ENCODE peak calls at places on chromosomes 7 and 10, in four cellular contexts. R is caudate nucleus, M is tibial artery, H is ovary. Z is an unnamed sample.
A peak's percentile ranks its signal among the peaks of the same experiment; 100 is the strongest.

GRCh38 chr7:119594956-119595355 is 678.0 kb upstream of the KCND2 start:
- DNase-seq in R (no peak), M (no peak), H (no peak), Z (no peak)

GRCh38 chr10:75764974-75765551 is 333.6 kb downstream of the LRMDA start:
- DNase-seq in R (no peak), M (no peak), H (no peak), Z (no peak)

GRCh38 chr10:77737608-77738007 is 100.0 kb upstream of the KCNMA1 start:
- DNase-seq in R (no peak), M (no peak), H (no peak), Z (no peak)

GRCh38 chr7:104113788-104114187 is 94.0 kb downstream of the ORC5 start:
- DNase-seq in R (no peak), M (no peak), H (no peak), Z (no peak)

GRCh38 chr7:534075-534474 is 14.4 kb upstream of the PDGFA start:
- DNase-seq in R (no peak), M (no peak), H (no peak), Z (no peak)

GRCh38 chr10:119417852-119418251 is 124.7 kb downstream of the RGS10 start:
- DNase-seq in R (no peak), M (no peak), H (no peak), Z (no peak)

GRCh38 chr7:4406288-4407058 is 275.6 kb upstream of the FOXK1 start:
- DNase-seq in R (no peak), M (no peak), H (no peak), Z (no peak)

GRCh38 chr10:101779544-101780186 is 3.6 kb downstream of the NPM3 start:
- DNase-seq in R (peak; percentile 28), M (peak; percentile 82), H (peak; percentile 57), Z (no peak)

GRCh38 chr7:30433082-30433481 is 45.5 kb downstream of the NOD1 start:
- DNase-seq in R (no peak), M (peak; percentile 88), H (peak; percentile 37), Z (no peak)

GRCh38 chr10:76382381-76382851 is 951.0 kb downstream of the LRMDA start:
- DNase-seq in R (no peak), M (no peak), H (no peak), Z (no peak)

GRCh38 chr10:32175629-32176028 is 119.4 kb upstream of the KIF5B start:
- DNase-seq in R (no peak), M (no peak), H (no peak), Z (no peak)

GRCh38 chr10:110504111-110504735 is 6.5 kb downstream of the DUSP5 start:
- DNase-seq in R (no peak), M (peak; percentile 70), H (peak; percentile 35), Z (no peak)

GRCh38 chr7:148772297-148773089 is 73.8 kb downstream of the CUL1 start:
- DNase-seq in R (no peak), M (no peak), H (no peak), Z (no peak)

GRCh38 chr7:73681031-73681430 is 2.2 kb downstream of the DNAJC30 start:
- DNase-seq in R (no peak), M (no peak), H (no peak), Z (no peak)

GRCh38 chr10:114767589-114768393 is 53.8 kb upstream of the FHIP2A start:
- DNase-seq in R (no peak), M (no peak), H (peak; percentile 28), Z (no peak)

DNA sequence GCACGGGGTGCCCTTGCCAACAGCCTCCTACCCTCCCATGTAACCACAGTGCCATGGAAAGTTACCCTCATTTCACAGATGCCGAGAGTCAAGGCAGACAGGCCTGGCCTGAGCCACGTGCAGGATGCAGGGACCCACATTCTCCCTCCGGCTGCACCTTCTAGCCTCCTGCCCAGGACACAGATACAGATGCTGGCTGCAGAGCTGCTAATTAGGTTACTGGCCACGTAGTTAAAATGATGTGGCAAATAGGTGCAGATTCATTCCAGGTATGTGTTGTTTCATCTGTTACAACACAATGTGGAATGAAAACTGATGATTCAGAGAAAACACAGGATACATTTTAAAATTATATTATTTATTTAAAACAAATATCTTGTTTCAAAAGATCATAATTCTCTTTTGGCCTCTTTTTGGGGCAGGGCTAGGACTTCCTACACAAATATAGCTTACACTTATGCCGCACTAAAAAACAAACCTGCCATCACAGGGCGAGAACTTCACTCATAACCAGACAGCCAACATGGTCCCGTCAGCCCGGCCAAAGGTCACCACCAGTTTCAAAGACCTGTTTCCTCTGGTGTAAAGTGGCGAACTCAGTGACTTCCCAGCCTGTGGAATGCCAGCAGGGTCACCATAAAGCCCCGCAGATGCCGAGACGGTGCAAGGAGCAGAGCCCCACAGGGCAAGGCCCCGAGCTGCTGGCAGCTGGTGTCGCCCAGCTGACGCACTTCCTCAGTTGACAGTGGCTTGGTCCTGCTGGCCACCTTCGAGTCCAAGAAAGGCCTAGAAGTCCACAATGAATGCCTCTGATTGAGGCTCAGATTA is 83.5 kb downstream of the TNS3 start:
- DNase-seq in R (no peak), M (no peak), H (no peak), Z (no peak)
- H3K27ac ChIP-seq in R (no peak overlapping the region), M (no peak overlapping the region), H (no peak overlapping the region), Z (peak overlapping the region; percentile 39)

GRCh38 chr7:78489851-78490250 is 691.3 kb downstream of the PHTF2 start:
- DNase-seq in R (no peak), M (no peak), H (no peak), Z (no peak)
- H3K27ac ChIP-seq in R (peak overlapping the region; percentile 81), M (peak overlapping the region; percentile 54), H (no peak overlapping the region), Z (no peak overlapping the region)

GRCh38 chr10:106897631-106898161 is 266.8 kb downstream of the SORCS1 start:
- DNase-seq in R (no peak), M (no peak), H (peak; percentile 60), Z (no peak)
- H3K27ac ChIP-seq in R (no peak overlapping the region), M (no peak overlapping the region), H (peak overlapping the region; percentile 33), Z (no peak overlapping the region)

GRCh38 chr10:120455606-120456005 is 1.4 kb upstream of the PLPP4 start:
- DNase-seq in R (no peak), M (no peak), H (no peak), Z (no peak)

GRCh38 chr10:120451968-120452367 is 5.1 kb upstream of the PLPP4 start:
- DNase-seq in R (no peak), M (no peak), H (no peak), Z (no peak)

GRCh38 chr10:120455004-120455403 is 2.0 kb upstream of the PLPP4 start:
- DNase-seq in R (no peak), M (no peak), H (no peak), Z (no peak)

GRCh38 chr10:120453886-120454285 is 3.1 kb upstream of the PLPP4 start:
- DNase-seq in R (no peak), M (no peak), H (no peak), Z (no peak)

DNA sequence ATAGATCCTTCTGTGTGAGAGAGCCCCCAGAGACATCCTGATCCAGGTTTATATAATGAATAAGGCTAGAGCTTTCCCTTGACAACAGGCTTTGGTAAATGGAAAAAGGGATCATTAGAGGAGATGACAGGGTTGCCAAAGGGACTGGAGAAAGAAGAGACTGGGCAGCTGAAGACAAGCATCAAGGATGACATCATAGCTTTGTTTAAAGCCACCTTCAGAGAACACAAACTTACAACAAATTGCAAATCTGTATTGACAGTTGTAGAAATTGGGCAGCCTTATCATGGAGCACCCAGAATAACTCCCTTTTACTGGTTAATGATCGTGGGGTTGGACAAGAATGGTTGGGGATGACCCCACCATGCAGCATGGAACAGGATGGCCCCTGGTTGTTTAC is 3.7 kb upstream of the PLPP4 start:
- DNase-seq in R (no peak), M (no peak), H (no peak), Z (no peak)
- H3K27ac ChIP-seq in R (no peak overlapping the region), M (no peak overlapping the region), H (no peak overlapping the region), Z (no peak overlapping the region)

GRCh38 chr10:122493761-122494160 is 32.4 kb downstream of the HTRA1 start:
- DNase-seq in R (no peak), M (peak; percentile 64), H (no peak), Z (no peak)

GRCh38 chr10:122492955-122493597 is 31.7 kb downstream of the HTRA1 start:
- DNase-seq in R (no peak), M (peak; percentile 68), H (peak; percentile 57), Z (no peak)

GRCh38 chr10:122495406-122496340 is 34.3 kb downstream of the HTRA1 start:
- DNase-seq in R (no peak), M (peak; percentile 88), H (no peak), Z (no peak)

GRCh38 chr10:122494833-122495232 is 33.5 kb downstream of the HTRA1 start:
- DNase-seq in R (no peak), M (peak; percentile 94), H (no peak), Z (peak; percentile 85)

GRCh38 chr10:122494173-122494820 is 32.9 kb downstream of the HTRA1 start:
- DNase-seq in R (no peak), M (peak; percentile 66), H (no peak), Z (no peak)
- H3K27ac ChIP-seq in R (peak overlapping the region; percentile 32), M (peak overlapping the region; percentile 91), H (no peak overlapping the region), Z (peak overlapping the region; percentile 96)

GRCh38 chr10:8544057-8544380 is 489.5 kb downstream of the GATA3 start:
- DNase-seq in R (no peak), M (no peak), H (no peak), Z (no peak)

GRCh38 chr10:8544500-8544899 is 490.0 kb downstream of the GATA3 start:
- DNase-seq in R (no peak), M (no peak), H (no peak), Z (no peak)

GRCh38 chr10:8539056-8539455 is 484.6 kb downstream of the GATA3 start:
- DNase-seq in R (no peak), M (no peak), H (no peak), Z (no peak)

DNA sequence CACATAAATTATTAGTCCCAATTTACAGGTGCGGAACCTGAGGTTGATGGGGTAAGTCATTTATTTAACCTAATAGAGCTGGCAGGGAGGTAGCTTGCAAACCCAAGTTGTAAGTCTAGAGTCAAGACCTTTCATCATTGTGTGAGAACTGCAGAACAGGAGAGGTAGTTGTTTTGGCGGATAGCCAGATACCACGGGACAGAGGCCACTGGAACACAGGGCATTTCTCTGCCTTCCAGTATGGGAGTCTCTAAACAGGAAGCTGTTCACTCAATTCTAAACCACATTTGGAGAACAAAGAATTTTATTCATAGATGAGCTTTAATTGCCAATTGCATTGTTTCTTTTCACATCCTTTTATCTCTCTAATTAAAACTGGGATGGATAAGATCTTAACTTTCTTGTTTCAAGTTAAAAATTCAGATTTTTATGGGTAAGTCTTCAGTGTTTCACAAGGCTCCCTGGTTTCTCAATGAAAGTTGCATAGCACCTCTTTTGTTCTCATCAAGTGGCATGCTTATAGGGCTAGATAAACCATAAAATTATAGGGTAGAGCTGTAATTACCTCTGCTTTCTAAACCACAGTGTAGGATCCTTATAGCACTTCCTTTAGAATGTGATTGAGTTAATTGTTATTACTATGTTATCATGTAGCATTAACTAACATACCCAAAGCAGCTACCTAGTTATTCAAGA is 489.0 kb downstream of the GATA3 start:
- DNase-seq in R (no peak), M (no peak), H (no peak), Z (no peak)
- H3K27ac ChIP-seq in R (no peak overlapping the region), M (no peak overlapping the region), H (no peak overlapping the region), Z (no peak overlapping the region)

DNA sequence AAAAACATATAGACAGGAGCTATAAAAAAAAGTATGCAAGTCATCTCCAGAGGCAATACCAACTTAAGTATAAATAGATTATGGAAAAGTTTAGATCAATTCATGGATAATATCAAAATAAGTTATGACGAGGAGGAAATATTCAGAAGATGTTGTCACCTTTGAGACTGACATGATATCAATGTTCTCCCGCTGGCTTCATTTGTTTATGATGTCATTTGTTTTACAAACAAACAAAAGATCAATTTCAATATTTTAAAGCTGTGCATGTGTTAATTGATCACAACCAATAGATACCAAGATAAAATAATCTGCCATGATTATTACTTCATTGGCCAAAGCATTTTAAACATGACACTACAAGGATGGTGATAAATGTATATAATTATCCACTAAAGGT is 43.5 kb downstream of the SLC16A12 start:
- DNase-seq in R (no peak), M (no peak), H (no peak), Z (no peak)
- H3K27ac ChIP-seq in R (no peak overlapping the region), M (no peak overlapping the region), H (no peak overlapping the region), Z (no peak overlapping the region)

GRCh38 chr10:71631007-71631859 is 88.3 kb downstream of the C10orf105 start:
- DNase-seq in R (no peak), M (no peak), H (no peak), Z (no peak)
- H3K27ac ChIP-seq in R (no peak overlapping the region), M (no peak overlapping the region), H (no peak overlapping the region), Z (no peak overlapping the region)

Z was measured in thoracic aorta.